ENCODE peak calls at places on chromosomes 3 and 15, in six cellular contexts. D, E, F, N, P and Y are unnamed samples.

GRCh38 chr15:71545923-71546322 is 264.4 kb upstream of the NR2E3 start:
- DNase-seq in D (no peak), F (no peak), E (no peak), P (no peak), N (no peak), Y (no peak)

GRCh38 chr3:111989061-111989678 is 9.6 kb upstream of the TAGLN3 start:
- DNase-seq in E (no peak), D (no peak), N (peak; percentile 63), F (no peak), P (no peak), Y (no peak)

GRCh38 chr3:95705786-95706418 is 1108.5 kb upstream of the EPHA6 start:
- DNase-seq in N (no peak), D (no peak), P (no peak), F (no peak), E (no peak), Y (no peak)

GRCh38 chr3:195542261-195542660 is 864 bp downstream of the PPP1R2 start:
- DNase-seq in F (no peak), N (no peak), P (no peak), E (no peak), D (no peak), Y (no peak)

GRCh38 chr15:41495736-41496599 is 2.3 kb downstream of the ITPKA start:
- DNase-seq in E (no peak), F (no peak), P (peak; percentile 92), D (peak; percentile 60), N (no peak), Y (no peak)

GRCh38 chr15:39728844-39729243 is 53.8 kb downstream of the FSIP1 start:
- DNase-seq in P (no peak), N (no peak), D (no peak), E (no peak), F (no peak), Y (no peak)

GRCh38 chr3:184230081-184230602 is 757 bp downstream of the VWA5B2 start:
- DNase-seq in N (no peak), P (no peak), D (no peak), E (no peak), F (no peak), Y (no peak)

GRCh38 chr3:184300377-184300717 is 1.3 kb downstream of the PSMD2 start:
- DNase-seq in F (no peak), D (no peak), E (no peak), N (no peak), P (no peak), Y (no peak)

GRCh38 chr3:8954938-8955763 is 8.1 kb downstream of the RAD18 start:
- DNase-seq in F (no peak), N (no peak), D (no peak), P (no peak), E (no peak), Y (no peak)

GRCh38 chr3:31009881-31010280 is 115.4 kb upstream of the GADL1 start:
- DNase-seq in F (no peak), N (no peak), D (no peak), E (no peak), P (no peak), Y (no peak)

GRCh38 chr15:93619597-93619996 is 530.6 kb upstream of the RGMA start:
- DNase-seq in D (no peak), F (no peak), P (no peak), N (no peak), E (no peak), Y (no peak)

GRCh38 chr3:141384157-141384556 is 15.9 kb downstream of the ZBTB38 start:
- DNase-seq in P (no peak), F (no peak), D (no peak), N (no peak), E (no peak), Y (no peak)

GRCh38 chr3:186307594-186307993 is 54.4 kb downstream of the DGKG start:
- DNase-seq in N (no peak), P (no peak), D (no peak), E (no peak), F (no peak), Y (no peak)

GRCh38 chr3:163811996-163812395 is 1266.3 kb downstream of the SI start:
- DNase-seq in F (no peak), P (no peak), D (no peak), E (no peak), N (no peak), Y (no peak)

DNA sequence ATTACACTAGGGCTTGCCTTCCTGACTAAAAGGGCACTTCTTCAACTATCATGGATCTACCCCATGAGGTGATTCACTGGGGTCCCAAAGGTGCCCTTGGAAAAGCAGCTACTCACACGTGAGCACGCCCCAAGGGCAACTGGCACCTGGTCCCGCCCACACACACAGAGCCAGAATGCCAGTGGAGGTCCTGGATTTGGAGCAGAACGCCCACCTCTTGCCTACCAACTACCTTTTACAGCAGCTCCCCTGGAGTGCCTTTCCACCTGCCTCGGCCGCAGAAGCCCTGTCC is 1.8 kb upstream of the CTDSPL start:
- DNase-seq in F (no peak), N (no peak), P (no peak), E (no peak), D (no peak), Y (no peak)
- H3K4me3 ChIP-seq in F (no peak overlapping the region), N (no peak overlapping the region), P (no peak overlapping the region), E (no peak overlapping the region), D (no peak overlapping the region), Y (no peak overlapping the region)

GRCh38 chr15:68426149-68426548 is 5.8 kb downstream of the ITGA11 start:
- DNase-seq in F (no peak), P (no peak), N (no peak), E (no peak), D (no peak), Y (no peak)
- H3K4me1 ChIP-seq in F (no peaks in the 10 kb centered on the region), P (no peaks in the 10 kb centered on the region), N (no peaks in the 10 kb centered on the region), E (no peaks in the 10 kb centered on the region), D (peaks cover 2% of the 10 kb centered on the region), Y (no peaks in the 10 kb centered on the region)

GRCh38 chr15:98875309-98875708 is 132.3 kb downstream of the PGPEP1L start:
- DNase-seq in D (no peak), N (no peak), P (no peak), E (no peak), F (no peak), Y (no peak)
- H3K4me3 ChIP-seq in D (no peak overlapping the region), N (no peak overlapping the region), P (no peak overlapping the region), E (no peak overlapping the region), F (no peak overlapping the region), Y (no peak overlapping the region)

DNA sequence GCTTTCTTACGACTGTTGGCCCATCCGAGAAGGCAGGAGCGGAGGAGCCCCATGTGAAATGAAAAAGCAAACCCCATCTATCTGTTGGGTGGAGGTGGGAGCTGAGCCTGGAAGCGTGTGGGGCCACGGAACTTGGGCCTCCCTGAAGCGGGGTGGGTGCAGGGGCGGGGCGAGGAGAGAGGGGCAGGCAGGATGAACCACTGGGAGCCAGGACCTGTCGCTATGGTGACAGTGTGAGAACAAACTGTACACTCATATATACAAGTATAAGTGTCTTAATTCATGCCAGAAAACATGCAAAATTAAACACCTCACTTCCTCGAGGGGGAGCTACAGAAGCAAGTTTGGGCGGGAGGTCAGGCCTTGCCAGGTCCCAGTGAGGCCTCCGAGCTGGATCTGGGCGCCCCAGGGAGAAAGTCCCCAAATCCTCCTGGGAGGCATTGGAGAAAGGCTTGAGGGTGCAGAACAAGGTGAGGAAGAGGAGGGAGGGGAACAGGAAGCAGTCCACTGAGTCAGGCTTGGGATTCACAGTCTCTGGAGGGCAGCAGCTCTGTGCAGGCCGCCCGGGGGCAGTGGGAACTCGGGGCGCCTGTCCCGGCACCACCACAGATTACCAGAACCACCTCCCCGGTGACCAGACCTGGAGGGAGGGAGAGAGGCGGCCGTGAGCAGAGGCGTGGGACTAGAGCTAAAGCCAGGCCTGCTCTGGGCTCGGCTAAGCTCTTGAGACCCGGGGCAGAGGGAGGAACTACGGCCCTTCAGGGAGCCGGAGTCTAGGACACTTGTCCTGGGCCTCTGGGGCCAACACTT is 34.8 kb downstream of the RBPMS2 start:
- DNase-seq in N (no peak), D (no peak), E (peak; percentile 62), P (no peak), F (peak; percentile 58), Y (peak; percentile 93)
- H3K4me1 ChIP-seq in N (no peaks in the 10 kb centered on the region), D (no peaks in the 10 kb centered on the region), E (no peaks in the 10 kb centered on the region), P (no peaks in the 10 kb centered on the region), F (peaks cover 23% of the 10 kb centered on the region), Y (peaks cover 3% of the 10 kb centered on the region)

DNA sequence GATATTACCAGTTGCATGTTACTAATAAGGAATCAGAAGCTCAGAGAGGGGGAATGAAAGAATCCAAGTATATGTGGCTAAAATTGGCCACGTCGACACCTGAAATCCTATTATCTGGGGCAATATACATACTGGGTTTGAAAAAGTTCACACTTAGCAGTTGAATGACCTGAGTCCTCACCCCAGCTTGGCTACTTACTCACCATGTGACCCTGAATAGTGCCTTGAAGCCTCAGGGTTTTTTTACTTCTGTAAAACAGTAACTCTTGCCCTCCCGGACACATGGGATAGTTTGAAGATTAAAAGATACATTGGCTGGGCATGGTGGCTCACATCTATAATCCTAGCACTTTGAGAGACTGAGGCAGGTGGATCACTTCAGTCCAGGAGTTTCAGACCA is 342.2 kb upstream of the TPRG1 start:
- DNase-seq in N (no peak), P (no peak), E (no peak), F (no peak), D (no peak), Y (no peak)
- H3K4me3 ChIP-seq in N (no peak overlapping the region), P (no peak overlapping the region), E (no peak overlapping the region), F (no peak overlapping the region), D (no peak overlapping the region), Y (no peak overlapping the region)

DNA sequence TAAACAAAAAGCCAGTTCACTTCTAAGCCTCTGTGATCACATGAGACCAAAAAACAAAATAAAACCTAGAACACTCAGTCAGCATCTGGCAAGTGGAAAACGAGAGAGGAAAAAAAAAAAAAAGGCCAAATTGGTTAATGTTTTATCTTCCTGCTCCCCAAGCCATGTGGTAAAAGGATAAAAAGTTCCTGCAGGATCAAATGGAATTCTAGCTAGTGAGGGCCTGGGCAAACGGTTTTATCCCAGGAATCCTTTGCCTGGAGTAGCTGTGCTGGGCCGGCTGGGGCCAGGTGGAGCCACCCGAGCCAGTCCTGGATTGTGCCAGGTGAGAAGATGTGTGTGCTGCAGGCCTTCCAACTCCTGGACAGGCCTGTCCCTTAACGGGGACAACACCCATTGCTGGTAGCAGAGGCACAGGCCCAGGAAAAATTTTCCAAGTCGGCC is 13.2 kb downstream of the SMAD6 start:
- DNase-seq in D (no peak), N (no peak), F (no peak), E (no peak), P (no peak), Y (no peak)
- H3K4me1 ChIP-seq in D (no peaks in the 10 kb centered on the region), N (peaks cover 50% of the 10 kb centered on the region), F (no peaks in the 10 kb centered on the region), E (no peaks in the 10 kb centered on the region), P (no peaks in the 10 kb centered on the region), Y (peaks cover 47% of the 10 kb centered on the region)

GRCh38 chr3:45464336-45464809 is 76.0 kb downstream of the LARS2 start:
- DNase-seq in P (no peak), F (peak; percentile 14), N (no peak), E (no peak), D (no peak), Y (peak; percentile 75)
- H3K4me3 ChIP-seq in P (no peak overlapping the region), F (no peak overlapping the region), N (no peak overlapping the region), E (no peak overlapping the region), D (no peak overlapping the region), Y (no peak overlapping the region)

DNA sequence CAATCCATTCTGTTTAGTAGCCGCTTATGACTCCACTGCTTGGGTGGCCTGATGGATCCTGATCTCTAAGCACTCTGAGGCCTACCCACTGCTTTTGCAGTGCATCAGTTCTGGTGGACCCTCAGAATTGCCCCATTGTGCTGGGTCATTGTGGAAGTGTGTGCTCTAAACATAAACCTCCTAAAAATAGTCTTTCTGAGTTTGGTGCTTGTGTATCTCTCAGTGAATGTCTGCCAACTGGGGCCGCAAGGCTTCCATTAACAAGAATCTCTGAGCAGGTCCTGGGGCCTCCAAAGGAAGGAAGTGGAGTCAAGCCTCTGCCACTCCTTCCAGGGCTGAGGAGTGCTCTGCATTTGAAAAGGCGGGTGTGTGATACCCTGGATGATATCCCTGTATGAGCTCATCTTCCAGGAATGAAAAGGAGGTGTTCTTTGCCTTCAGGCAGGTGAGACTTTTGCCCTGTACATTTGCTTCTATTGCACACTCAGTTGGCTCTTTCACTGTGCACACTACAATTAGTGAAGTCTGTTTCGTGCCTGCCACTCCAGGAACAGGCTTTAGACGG is 80.0 kb upstream of the CACNA2D3 start:
- DNase-seq in P (no peak), D (no peak), F (no peak), E (no peak), N (no peak), Y (no peak)
- H3K4me1 ChIP-seq in P (no peaks in the 10 kb centered on the region), D (no peaks in the 10 kb centered on the region), F (peaks cover 5% of the 10 kb centered on the region), E (no peaks in the 10 kb centered on the region), N (peaks cover 12% of the 10 kb centered on the region), Y (peaks cover 8% of the 10 kb centered on the region)